ENCODE peak calls at places on chromosomes 1 and 21, in six cellular contexts. J, A, D, T, O and V are unnamed samples.

GRCh38 chr1:116751626-116752025 is 2.6 kb upstream of the CD2 start:
- DNase-seq in J (no peak), A (no peak), D (no peak), T (no peak), O (no peak), V (no peak)

GRCh38 chr1:116556289-116557006 is 14.4 kb downstream of the CD58 start:
- DNase-seq in J (peak), A (no peak), D (no peak), T (peak), O (peak), V (peak)

GRCh38 chr1:98205291-98206017 is 284.6 kb upstream of the DPYD start:
- DNase-seq in J (peak), A (no peak), D (no peak), T (no peak), O (no peak), V (no peak)

GRCh38 chr1:1779691-1780597 is 1.7 kb upstream of the NADK start:
- DNase-seq in J (no peak), A (no peak), D (peak), T (peak), O (no peak), V (no peak)

GRCh38 chr1:189775343-189775742 is 702.3 kb downstream of the BRINP3 start:
- DNase-seq in J (peak), A (no peak), D (no peak), T (no peak), O (peak), V (peak)

GRCh38 chr1:201598973-201599372 is 60.0 kb downstream of the NAV1 start:
- DNase-seq in J (no peak), A (no peak), D (no peak), T (no peak), O (no peak), V (no peak)

GRCh38 chr1:37875833-37876232 is 16.4 kb upstream of the MTF1 start:
- DNase-seq in J (no peak), A (no peak), D (no peak), T (no peak), O (peak), V (no peak)

GRCh38 chr1:65063025-65063424 is 85.0 kb upstream of the AK4 start:
- DNase-seq in J (no peak), A (no peak), D (no peak), T (no peak), O (peak), V (no peak)

GRCh38 chr1:40948741-40949528 is 30.6 kb upstream of the CTPS1 start:
- DNase-seq in J (peak), A (no peak), D (peak), T (peak), O (peak), V (peak)

DNA sequence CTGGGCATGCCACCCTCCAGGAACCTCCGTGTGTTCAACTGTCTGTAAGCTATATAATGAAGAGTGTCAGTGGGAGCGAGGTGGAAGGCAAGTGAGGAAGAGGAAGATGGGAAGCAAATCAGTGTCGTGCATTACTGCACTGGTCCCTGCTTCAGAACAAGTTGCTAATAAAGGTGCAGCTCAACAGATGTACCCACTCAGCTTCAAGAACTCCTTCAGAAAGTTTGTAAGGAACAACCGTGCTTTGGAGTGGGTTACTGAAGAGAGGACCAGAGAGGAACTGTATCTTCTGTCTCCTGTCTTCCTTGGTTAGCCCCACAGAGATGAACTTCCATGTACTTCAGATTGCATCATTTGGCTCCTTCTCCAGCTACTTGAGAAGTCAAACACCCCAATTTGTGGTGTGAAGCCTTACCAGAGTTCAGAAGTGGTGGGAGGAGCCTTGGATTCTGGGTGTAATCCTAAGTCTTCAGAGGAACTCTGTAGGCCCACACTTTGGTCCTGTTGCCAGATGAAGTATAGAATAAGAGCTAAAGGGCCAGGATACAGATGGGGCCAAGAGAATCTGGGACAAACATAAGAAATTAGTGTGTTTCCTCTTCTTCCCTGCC is 290.5 kb upstream of the PROX1 start:
- DNase-seq in J (no peak), A (no peak), D (no peak), T (no peak), O (no peak), V (no peak)
- H3K27ac ChIP-seq in J (no peak), A (no peak), D (no peak), T (no peak), O (no peak), V (no peak)

GRCh38 chr1:94819584-94819944 is 593 bp upstream of the SLC44A3 start:
- DNase-seq in J (no peak), A (no peak), D (no peak), T (no peak), O (no peak), V (no peak)
- H3K27ac ChIP-seq in J (no peak), A (no peak), D (peak), T (no peak), O (peak), V (no peak)

GRCh38 chr1:206769331-206769731 is 1.2 kb upstream of the IL19 start:
- DNase-seq in J (no peak), A (no peak), D (no peak), T (no peak), O (no peak), V (no peak)
- H3K27ac ChIP-seq in J (no peak), A (no peak), D (no peak), T (no peak), O (no peak), V (no peak)

GRCh38 chr1:234438579-234438978 is 40.4 kb downstream of the TARBP1 start:
- DNase-seq in J (no peak), A (no peak), D (no peak), T (no peak), O (no peak), V (no peak)
- H3K27ac ChIP-seq in J (no peak), A (no peak), D (no peak), T (no peak), O (no peak), V (no peak)

GRCh38 chr21:44870748-44871495 is 2.6 kb downstream of the PTTG1IP start:
- DNase-seq in J (no peak), A (no peak), D (peak), T (peak), O (no peak), V (no peak)
- H3K27ac ChIP-seq in J (no peak), A (peak), D (peak), T (peak), O (peak), V (peak)

GRCh38 chr1:236149003-236149595 is 6.8 kb downstream of the GPR137B start:
- DNase-seq in J (no peak), A (no peak), D (no peak), T (no peak), O (no peak), V (no peak)
- H3K27ac ChIP-seq in J (no peak), A (no peak), D (no peak), T (no peak), O (no peak), V (no peak)